ENCODE peak calls at places on chromosome 10, in nine cellular contexts. U is fibroblast of mammary gland; L is activated T-helper 1 cell treated with anti-CD3 and anti-CD28 coated beads, Interleukin-2, amount 50 U/mL, for 16 hours; B is left cardiac atrium; J is HS-5; Z is EL; K is stimulated activated CD8-positive, alpha-beta memory T cell treated with anti-CD3 and anti-CD28 coated beads, Interleukin-15, amount 100 ng/mL, for 24 hours; Y is NCI-H2227 treated with DMSO at 0.1 percent for 48 hours; X is NCI-H526 treated with DMSO at 0.1 percent for 48 hours. V is an unnamed sample.

GRCh38 chr10:93181929-93182327 is 108.2 kb downstream of the CYP26A1 start:
- DNase-seq in X (no peak), Z (no peak), J (no peak), U (no peak), K (no peak), L (no peak), B (no peak), Y (no peak), V (no peak)

GRCh38 chr10:30829921-30830671 is 200.5 kb upstream of the LYZL2 start:
- DNase-seq in Y (peak), L (no peak), J (no peak), X (no peak), U (peak), K (no peak), Z (peak), B (no peak), V (no peak)

GRCh38 chr10:110357252-110357780 is 52.6 kb upstream of the SMNDC1 start:
- DNase-seq in X (no peak), Y (no peak), U (peak), L (peak), K (no peak), J (peak), B (peak), Z (peak), V (peak)

GRCh38 chr10:95505084-95505610 is 56.0 kb downstream of the SORBS1 start:
- DNase-seq in K (no peak), U (no peak), L (no peak), X (no peak), Y (no peak), Z (no peak), B (no peak), J (no peak), V (no peak)

GRCh38 chr10:19683965-19684364 is 132.3 kb upstream of the PLXDC2 start:
- DNase-seq in J (no peak), B (no peak), L (no peak), X (no peak), Z (no peak), Y (no peak), K (no peak), U (no peak), V (peak)

GRCh38 chr10:115409347-115409746 is 316.2 kb downstream of the ATRNL1 start:
- DNase-seq in L (no peak), U (no peak), K (no peak), J (no peak), Y (no peak), B (no peak), X (no peak), Z (no peak), V (no peak)

GRCh38 chr10:93346712-93347111 is 135.4 kb downstream of the MYOF start:
- DNase-seq in L (no peak), B (no peak), J (no peak), Y (no peak), X (no peak), Z (peak), U (peak), K (no peak), V (peak)

GRCh38 chr10:30765022-30765610 is 135.6 kb upstream of the LYZL2 start:
- DNase-seq in Z (no peak), J (no peak), X (no peak), L (no peak), Y (no peak), K (no peak), U (peak), B (no peak), V (no peak)

GRCh38 chr10:129779126-129779525 is 184.9 kb downstream of the EBF3 start:
- DNase-seq in B (no peak), Y (no peak), K (no peak), L (no peak), J (no peak), Z (no peak), U (no peak), X (no peak), V (no peak)

GRCh38 chr10:88236121-88236743 is 346.9 kb downstream of the RNLS start:
- DNase-seq in X (no peak), B (no peak), Z (no peak), L (no peak), K (no peak), J (no peak), U (no peak), Y (no peak), V (peak)

GRCh38 chr10:81722405-81722804 is 152.6 kb upstream of the NRG3 start:
- DNase-seq in U (no peak), Y (no peak), K (no peak), Z (no peak), B (no peak), J (no peak), L (no peak), X (no peak), V (no peak)

GRCh38 chr10:112949128-112949823 is 771 bp upstream of the TCF7L2 start:
- DNase-seq in B (no peak), L (no peak), U (no peak), K (no peak), J (no peak), Y (no peak), X (no peak), Z (no peak), V (peak)

GRCh38 chr10:76697923-76698322 is 939.7 kb downstream of the KCNMA1 start:
- DNase-seq in X (no peak), U (no peak), Y (no peak), B (no peak), J (no peak), Z (no peak), L (no peak), K (no peak), V (no peak)

GRCh38 chr10:17607603-17608332 is 9.4 kb downstream of the HACD1 start:
- DNase-seq in K (no peak), L (no peak), X (no peak), Z (peak), B (no peak), U (peak), Y (no peak), J (no peak), V (peak)

GRCh38 chr10:88849224-88849623 is 2.4 kb downstream of the ANKRD22 start:
- DNase-seq in B (no peak), Y (no peak), J (no peak), Z (peak), U (peak), X (no peak), L (no peak), K (no peak), V (peak)

GRCh38 chr10:73019100-73019499 is 64.5 kb upstream of the PLA2G12B start:
- DNase-seq in U (no peak), J (no peak), Y (no peak), B (no peak), X (no peak), Z (no peak), K (no peak), L (no peak), V (no peak)

GRCh38 chr10:79270471-79271246 is 76.6 kb upstream of the PPIF start:
- DNase-seq in B (peak), Z (no peak), Y (no peak), U (no peak), L (no peak), K (no peak), J (no peak), X (no peak), V (no peak)

GRCh38 chr10:93160140-93160539 is 86.4 kb downstream of the CYP26A1 start:
- DNase-seq in Z (no peak), L (no peak), X (no peak), Y (no peak), U (no peak), B (no peak), K (no peak), J (no peak), V (no peak)

GRCh38 chr10:100697631-100698030 is 47.8 kb upstream of the PAX2 start:
- DNase-seq in X (no peak), K (no peak), B (no peak), L (no peak), U (no peak), Z (no peak), Y (no peak), J (no peak), V (no peak)

GRCh38 chr10:92430103-92430502 is 139.1 kb downstream of the MARCHF5 start:
- DNase-seq in J (no peak), K (no peak), X (no peak), L (no peak), Z (no peak), U (no peak), B (no peak), Y (no peak), V (no peak)

GRCh38 chr10:110860576-110861241 is 11.0 kb upstream of the PDCD4 start:
- DNase-seq in X (no peak), L (no peak), Y (no peak), Z (no peak), J (no peak), B (no peak), K (no peak), U (no peak), V (no peak)

GRCh38 chr10:118290471-118290995 is 51.6 kb downstream of the FAM204A start:
- DNase-seq in Y (no peak), Z (no peak), J (no peak), B (no peak), L (no peak), U (no peak), X (no peak), K (no peak), V (no peak)

GRCh38 chr10:43208147-43209063 is 58.5 kb downstream of the RASGEF1A start:
- DNase-seq in J (no peak), B (peak), X (no peak), Y (no peak), U (no peak), L (no peak), Z (no peak), K (no peak), V (no peak)

GRCh38 chr10:21318768-21319167 is 206.7 kb downstream of the SKIDA1 start:
- DNase-seq in Z (peak), L (no peak), Y (peak), X (no peak), B (peak), J (no peak), U (peak), K (no peak), V (peak)

GRCh38 chr10:89978081-89978480 is 276.7 kb downstream of the KIF20B start:
- DNase-seq in U (no peak), K (no peak), B (no peak), J (no peak), Z (no peak), X (no peak), Y (no peak), L (no peak), V (no peak)

GRCh38 chr10:129766611-129767550 is 197.2 kb downstream of the EBF3 start:
- DNase-seq in L (no peak), U (no peak), B (no peak), J (no peak), K (no peak), Y (no peak), Z (no peak), X (no peak), V (no peak)

GRCh38 chr10:119304541-119304940 is 97.2 kb downstream of the GRK5 start:
- DNase-seq in Y (no peak), Z (no peak), L (no peak), J (no peak), U (no peak), K (no peak), B (no peak), X (no peak), V (no peak)

GRCh38 chr10:82161264-82161663 is 286.3 kb downstream of the NRG3 start:
- DNase-seq in J (no peak), U (no peak), K (no peak), Z (no peak), L (no peak), X (no peak), Y (no peak), B (no peak), V (no peak)

GRCh38 chr10:5968681-5969453 is 8.5 kb downstream of the IL15RA start:
- DNase-seq in Z (no peak), Y (no peak), X (no peak), K (no peak), B (no peak), L (no peak), J (no peak), U (no peak), V (no peak)

GRCh38 chr10:83580373-83581012 is 558.8 kb upstream of the GHITM start:
- DNase-seq in L (no peak), X (no peak), Z (no peak), U (no peak), Y (no peak), B (no peak), K (no peak), J (no peak), V (no peak)

GRCh38 chr10:86043236-86043635 is 323.4 kb downstream of the GRID1 start:
- DNase-seq in L (no peak), U (no peak), J (no peak), X (no peak), B (no peak), Y (no peak), Z (no peak), K (no peak), V (no peak)

GRCh38 chr10:13715091-13715490 is 128.3 kb downstream of the PRPF18 start:
- DNase-seq in K (no peak), L (no peak), U (no peak), Z (peak), J (no peak), Y (no peak), X (no peak), B (no peak), V (no peak)

GRCh38 chr10:78863601-78864239 is 205.0 kb upstream of the ZMIZ1 start:
- DNase-seq in K (no peak), B (no peak), X (no peak), J (no peak), Z (no peak), U (no peak), Y (no peak), L (no peak), V (no peak)